ENCODE peak calls at places on chromosomes 5 and 9, in seven cellular contexts. M, C, I, G, T, Z and H are unnamed samples.

GRCh38 chr5:169099801-169100734 is 200.9 kb downstream of the SLIT3 start:
- DNase-seq in M (no peak), C (no peak), I (no peak), G (no peak), T (peak), Z (no peak), H (no peak)

GRCh38 chr5:10701567-10702039 is 59.4 kb downstream of the DAP start:
- DNase-seq in M (peak), C (peak), I (no peak), G (no peak), T (no peak), Z (no peak), H (peak)

GRCh38 chr5:65986796-65987195 is 60.4 kb downstream of the ERBIN start:
- DNase-seq in M (no peak), C (no peak), I (peak), G (no peak), T (no peak), Z (no peak), H (no peak)

GRCh38 chr5:115557667-115558387 is 13.3 kb upstream of the FEM1C start:
- DNase-seq in M (peak), C (no peak), I (no peak), G (no peak), T (no peak), Z (no peak), H (no peak)

GRCh38 chr5:66122379-66123034 is 21.6 kb upstream of the SREK1 start:
- DNase-seq in M (peak), C (no peak), I (no peak), G (no peak), T (no peak), Z (no peak), H (no peak)

GRCh38 chr5:131534995-131535394 is 100.0 kb downstream of the RAPGEF6 start:
- DNase-seq in M (peak), C (no peak), I (no peak), G (no peak), T (no peak), Z (no peak), H (peak)

GRCh38 chr5:88093765-88094164 is 174.9 kb downstream of the TMEM161B start:
- DNase-seq in M (no peak), C (peak), I (no peak), G (no peak), T (no peak), Z (no peak), H (no peak)

GRCh38 chr9:71897573-71897972 is 13.4 kb downstream of the ABHD17B start:
- DNase-seq in M (peak), C (peak), I (no peak), G (no peak), T (no peak), Z (no peak), H (no peak)

GRCh38 chr5:133114933-133115310 is 63.1 kb downstream of the HSPA4 start:
- DNase-seq in M (no peak), C (no peak), I (no peak), G (no peak), T (no peak), Z (no peak), H (no peak)

GRCh38 chr5:176365663-176366574 is 632 bp downstream of the ARL10 start:
- DNase-seq in M (peak), C (no peak), I (no peak), G (no peak), T (no peak), Z (no peak), H (no peak)

GRCh38 chr9:128153117-128153946 is 4.1 kb downstream of the LCN2 start:
- DNase-seq in M (no peak), C (no peak), I (no peak), G (no peak), T (no peak), Z (no peak), H (no peak)

GRCh38 chr9:112472996-112473395 is 13.6 kb upstream of the KIAA1958 start:
- DNase-seq in M (no peak), C (no peak), I (no peak), G (no peak), T (no peak), Z (no peak), H (no peak)

GRCh38 chr5:141753143-141753970 is 71.3 kb upstream of the ARAP3 start:
- DNase-seq in M (no peak), C (no peak), I (no peak), G (no peak), T (no peak), Z (no peak), H (no peak)

GRCh38 chr5:111353035-111353434 is 128.9 kb downstream of the CAMK4 start:
- DNase-seq in M (no peak), C (peak), I (no peak), G (no peak), T (no peak), Z (no peak), H (no peak)

GRCh38 chr5:14685757-14686156 is 21.2 kb downstream of the OTULIN start:
- DNase-seq in M (peak), C (peak), I (peak), G (peak), T (no peak), Z (peak), H (peak)

GRCh38 chr9:80648336-80648735 is 1041.0 kb downstream of the TLE1 start:
- DNase-seq in M (peak), C (no peak), I (no peak), G (no peak), T (no peak), Z (no peak), H (no peak)

GRCh38 chr5:113266913-113267227 is 167.9 kb downstream of the TSSK1B start:
- DNase-seq in M (no peak), C (no peak), I (no peak), G (no peak), T (peak), Z (no peak), H (no peak)

GRCh38 chr5:95590880-95591279 is 29.0 kb upstream of the GPR150 start:
- DNase-seq in M (peak), C (no peak), I (no peak), G (no peak), T (no peak), Z (no peak), H (no peak)

GRCh38 chr5:7209583-7210139 is 186.3 kb upstream of the ADCY2 start:
- DNase-seq in M (no peak), C (no peak), I (no peak), G (peak), T (peak), Z (no peak), H (no peak)

GRCh38 chr5:107772418-107773310 is 101.9 kb upstream of the EFNA5 start:
- DNase-seq in M (no peak), C (no peak), I (no peak), G (no peak), T (no peak), Z (peak), H (peak)

GRCh38 chr5:71830626-71831539 is 111.8 kb downstream of the CARTPT start:
- DNase-seq in M (peak), C (no peak), I (no peak), G (peak), T (peak), Z (peak), H (peak)

GRCh38 chr5:130222638-130223037 is 318.4 kb downstream of the CHSY3 start:
- DNase-seq in M (peak), C (no peak), I (no peak), G (no peak), T (no peak), Z (no peak), H (no peak)

GRCh38 chr5:87258507-87258906 is 9.2 kb upstream of the RASA1 start:
- DNase-seq in M (no peak), C (no peak), I (no peak), G (no peak), T (no peak), Z (no peak), H (no peak)

GRCh38 chr5:657570-657969 is 35.6 kb downstream of the TPPP start:
- DNase-seq in M (peak), C (no peak), I (no peak), G (no peak), T (no peak), Z (no peak), H (no peak)

GRCh38 chr5:6291961-6292360 is 86.4 kb downstream of the MED10 start:
- DNase-seq in M (peak), C (peak), I (peak), G (peak), T (no peak), Z (peak), H (peak)

GRCh38 chr5:5078009-5078897 is 61.9 kb upstream of the ADAMTS16 start:
- DNase-seq in M (no peak), C (no peak), I (no peak), G (no peak), T (no peak), Z (no peak), H (no peak)

GRCh38 chr5:167208911-167209310 is 1082.5 kb upstream of the WWC1 start:
- DNase-seq in M (peak), C (no peak), I (no peak), G (no peak), T (no peak), Z (no peak), H (no peak)

GRCh38 chr9:31364171-31364570 is 1020.3 kb upstream of the ACO1 start:
- DNase-seq in M (no peak), C (no peak), I (no peak), G (no peak), T (no peak), Z (no peak), H (no peak)

GRCh38 chr5:80864706-80865435 is 95.3 kb upstream of the RASGRF2 start:
- DNase-seq in M (no peak), C (peak), I (no peak), G (no peak), T (no peak), Z (no peak), H (no peak)

GRCh38 chr5:159469496-159470370 is 139.4 kb upstream of the IL12B start:
- DNase-seq in M (no peak), C (peak), I (no peak), G (no peak), T (no peak), Z (no peak), H (no peak)

GRCh38 chr5:81052325-81052724 is 92.2 kb downstream of the RASGRF2 start:
- DNase-seq in M (no peak), C (no peak), I (no peak), G (no peak), T (no peak), Z (no peak), H (no peak)

GRCh38 chr5:163503106-163504090 is 2.0 kb upstream of the MAT2B start:
- DNase-seq in M (peak), C (peak), I (no peak), G (no peak), T (peak), Z (no peak), H (no peak)

GRCh38 chr5:55211184-55211874 is 15.8 kb downstream of the MCIDAS start:
- DNase-seq in M (no peak), C (no peak), I (no peak), G (no peak), T (no peak), Z (no peak), H (no peak)

GRCh38 chr9:124323904-124324303 is 66.2 kb downstream of the NEK6 start:
- DNase-seq in M (no peak), C (no peak), I (no peak), G (no peak), T (no peak), Z (no peak), H (no peak)

GRCh38 chr9:128271112-128271511 is 4.7 kb downstream of the GOLGA2 start:
- DNase-seq in M (no peak), C (no peak), I (no peak), G (no peak), T (peak), Z (no peak), H (no peak)

GRCh38 chr9:129336601-129337286 is 158.7 kb upstream of the IER5L start:
- DNase-seq in M (peak), C (peak), I (no peak), G (no peak), T (peak), Z (no peak), H (no peak)

GRCh38 chr9:95516736-95517558 is at the start of gene PTCH1:
- DNase-seq in M (peak), C (no peak), I (no peak), G (peak), T (no peak), Z (no peak), H (no peak)

GRCh38 chr9:5879419-5880181 is 11.1 kb upstream of the MLANA start:
- DNase-seq in M (peak), C (no peak), I (no peak), G (no peak), T (no peak), Z (no peak), H (no peak)

GRCh38 chr5:153222956-153223355 is 267.5 kb upstream of the GRIA1 start:
- DNase-seq in M (peak), C (no peak), I (no peak), G (no peak), T (no peak), Z (no peak), H (no peak)